ENCODE peak calls at places on chromosome 20, in eight cellular contexts. One of them, this sample, is unnamed.

GRCh38 chr20:46040902-46041535 is 12.0 kb downstream of the SLC12A5 start:
- DNase-seq in NCI-H1417: no peak
- DNase-seq in mesothelial cell of epicardium: peak; percentile 86
- DNase-seq in NCI-H345: no peak
- DNase-seq in kidney tubule cell: peak; percentile 31
- DNase-seq in AG09309: no peak
- DNase-seq in CD4-positive, alpha-beta memory T cell: no peak
- DNase-seq in heart left ventricle: no peak
- DNase-seq in this sample: no peak

GRCh38 chr20:4135385-4136077 is 120.2 kb upstream of the RNF24 start:
- DNase-seq in kidney tubule cell: peak; percentile 99
- DNase-seq in NCI-H345: no peak
- DNase-seq in NCI-H1417: no peak
- DNase-seq in CD4-positive, alpha-beta memory T cell: no peak
- DNase-seq in AG09309: peak; percentile 97
- DNase-seq in mesothelial cell of epicardium: no peak
- DNase-seq in heart left ventricle: peak; percentile 72
- DNase-seq in this sample: no peak

GRCh38 chr20:13017883-13018535 is 9.2 kb downstream of the SPTLC3 start:
- DNase-seq in heart left ventricle: no peak
- DNase-seq in kidney tubule cell: peak; percentile 84
- DNase-seq in NCI-H345: no peak
- DNase-seq in mesothelial cell of epicardium: no peak
- DNase-seq in CD4-positive, alpha-beta memory T cell: no peak
- DNase-seq in AG09309: no peak
- DNase-seq in NCI-H1417: peak; percentile 60
- DNase-seq in this sample: no peak

GRCh38 chr20:13141541-13141940 is 79.5 kb upstream of the ISM1 start:
- DNase-seq in NCI-H1417: no peak
- DNase-seq in mesothelial cell of epicardium: no peak
- DNase-seq in AG09309: peak; percentile 23
- DNase-seq in CD4-positive, alpha-beta memory T cell: no peak
- DNase-seq in NCI-H345: peak; percentile 30
- DNase-seq in kidney tubule cell: peak; percentile 37
- DNase-seq in heart left ventricle: no peak
- DNase-seq in this sample: no peak

GRCh38 chr20:23440004-23440403 is 519 bp downstream of the CSTL1 start:
- DNase-seq in NCI-H345: no peak
- DNase-seq in CD4-positive, alpha-beta memory T cell: no peak
- DNase-seq in AG09309: no peak
- DNase-seq in NCI-H1417: no peak
- DNase-seq in heart left ventricle: no peak
- DNase-seq in mesothelial cell of epicardium: no peak
- DNase-seq in kidney tubule cell: no peak
- DNase-seq in this sample: no peak

GRCh38 chr20:57566399-57566798 is 5.5 kb downstream of the PCK1 start:
- DNase-seq in NCI-H345: no peak
- DNase-seq in kidney tubule cell: no peak
- DNase-seq in heart left ventricle: no peak
- DNase-seq in AG09309: no peak
- DNase-seq in NCI-H1417: no peak
- DNase-seq in CD4-positive, alpha-beta memory T cell: no peak
- DNase-seq in mesothelial cell of epicardium: no peak
- DNase-seq in this sample: no peak

GRCh38 chr20:61627791-61628415 is 375.8 kb downstream of the CDH4 start:
- DNase-seq in AG09309: no peak
- DNase-seq in kidney tubule cell: no peak
- DNase-seq in NCI-H345: no peak
- DNase-seq in CD4-positive, alpha-beta memory T cell: no peak
- DNase-seq in NCI-H1417: no peak
- DNase-seq in mesothelial cell of epicardium: no peak
- DNase-seq in heart left ventricle: no peak
- DNase-seq in this sample: no peak

GRCh38 chr20:49281059-49281912 is 3.4 kb upstream of the ZNFX1 start:
- DNase-seq in AG09309: no peak
- DNase-seq in CD4-positive, alpha-beta memory T cell: no peak
- DNase-seq in mesothelial cell of epicardium: no peak
- DNase-seq in NCI-H1417: no peak
- DNase-seq in heart left ventricle: no peak
- DNase-seq in NCI-H345: no peak
- DNase-seq in kidney tubule cell: peak; percentile 75
- DNase-seq in this sample: no peak

GRCh38 chr20:824490-824889 is 9.0 kb upstream of the FAM110A start:
- DNase-seq in mesothelial cell of epicardium: no peak
- DNase-seq in kidney tubule cell: no peak
- DNase-seq in NCI-H1417: no peak
- DNase-seq in NCI-H345: no peak
- DNase-seq in AG09309: no peak
- DNase-seq in CD4-positive, alpha-beta memory T cell: no peak
- DNase-seq in heart left ventricle: no peak
- DNase-seq in this sample: no peak

GRCh38 chr20:16571333-16571732 is 1.9 kb downstream of the KIF16B start:
- DNase-seq in AG09309: no peak
- DNase-seq in mesothelial cell of epicardium: no peak
- DNase-seq in NCI-H345: no peak
- DNase-seq in CD4-positive, alpha-beta memory T cell: no peak
- DNase-seq in heart left ventricle: no peak
- DNase-seq in NCI-H1417: no peak
- DNase-seq in kidney tubule cell: no peak
- DNase-seq in this sample: no peak

GRCh38 chr20:53872561-53873248 is 197.7 kb downstream of the BCAS1 start:
- DNase-seq in CD4-positive, alpha-beta memory T cell: peak; percentile 76
- DNase-seq in mesothelial cell of epicardium: no peak
- DNase-seq in kidney tubule cell: peak; percentile 84
- DNase-seq in heart left ventricle: no peak
- DNase-seq in NCI-H345: no peak
- DNase-seq in AG09309: no peak
- DNase-seq in NCI-H1417: no peak
- DNase-seq in this sample: no peak

GRCh38 chr20:51525241-51526104 is 17.0 kb downstream of the NFATC2 start:
- DNase-seq in mesothelial cell of epicardium: no peak
- DNase-seq in NCI-H345: no peak
- DNase-seq in AG09309: no peak
- DNase-seq in kidney tubule cell: no peak
- DNase-seq in NCI-H1417: no peak
- DNase-seq in heart left ventricle: no peak
- DNase-seq in CD4-positive, alpha-beta memory T cell: peak; percentile 86
- DNase-seq in this sample: peak; percentile 68

GRCh38 chr20:47610247-47610944 is 108.7 kb downstream of the NCOA3 start:
- DNase-seq in NCI-H1417: no peak
- DNase-seq in mesothelial cell of epicardium: no peak
- DNase-seq in NCI-H345: no peak
- DNase-seq in kidney tubule cell: peak; percentile 88
- DNase-seq in heart left ventricle: peak; percentile 71
- DNase-seq in AG09309: peak; percentile 47
- DNase-seq in CD4-positive, alpha-beta memory T cell: peak; percentile 93
- DNase-seq in this sample: peak; percentile 71

GRCh38 chr20:12395404-12396159 is 477.9 kb downstream of the BTBD3 start:
- DNase-seq in CD4-positive, alpha-beta memory T cell: no peak
- DNase-seq in mesothelial cell of epicardium: no peak
- DNase-seq in kidney tubule cell: peak; percentile 79
- DNase-seq in AG09309: no peak
- DNase-seq in NCI-H345: no peak
- DNase-seq in NCI-H1417: no peak
- DNase-seq in heart left ventricle: no peak
- DNase-seq in this sample: no peak

GRCh38 chr20:35129647-35130069 is 17.5 kb downstream of the EDEM2 start:
- DNase-seq in NCI-H345: peak; percentile 4
- DNase-seq in NCI-H1417: no peak
- DNase-seq in CD4-positive, alpha-beta memory T cell: no peak
- DNase-seq in heart left ventricle: no peak
- DNase-seq in AG09309: no peak
- DNase-seq in kidney tubule cell: peak; percentile 46
- DNase-seq in mesothelial cell of epicardium: no peak
- DNase-seq in this sample: no peak

GRCh38 chr20:47466704-47467459 is 34.8 kb upstream of the NCOA3 start:
- DNase-seq in AG09309: no peak
- DNase-seq in mesothelial cell of epicardium: no peak
- DNase-seq in NCI-H345: no peak
- DNase-seq in CD4-positive, alpha-beta memory T cell: no peak
- DNase-seq in kidney tubule cell: peak; percentile 94
- DNase-seq in heart left ventricle: no peak
- DNase-seq in NCI-H1417: no peak
- DNase-seq in this sample: no peak

GRCh38 chr20:36573798-36574277 is 441 bp downstream of the TGIF2 start:
- DNase-seq in NCI-H1417: no peak
- DNase-seq in mesothelial cell of epicardium: peak; percentile 66
- DNase-seq in CD4-positive, alpha-beta memory T cell: no peak
- DNase-seq in NCI-H345: no peak
- DNase-seq in heart left ventricle: peak; percentile 33
- DNase-seq in AG09309: no peak
- DNase-seq in kidney tubule cell: peak; percentile 17
- DNase-seq in this sample: peak; percentile 79

GRCh38 chr20:48319943-48320584 is 507.7 kb downstream of the PREX1 start:
- DNase-seq in NCI-H345: no peak
- DNase-seq in NCI-H1417: no peak
- DNase-seq in kidney tubule cell: no peak
- DNase-seq in heart left ventricle: no peak
- DNase-seq in CD4-positive, alpha-beta memory T cell: no peak
- DNase-seq in AG09309: no peak
- DNase-seq in mesothelial cell of epicardium: no peak
- DNase-seq in this sample: no peak

GRCh38 chr20:7124120-7124519 is 356.6 kb downstream of the BMP2 start:
- DNase-seq in mesothelial cell of epicardium: no peak
- DNase-seq in NCI-H1417: no peak
- DNase-seq in kidney tubule cell: no peak
- DNase-seq in AG09309: no peak
- DNase-seq in CD4-positive, alpha-beta memory T cell: no peak
- DNase-seq in NCI-H345: no peak
- DNase-seq in heart left ventricle: no peak
- DNase-seq in this sample: no peak

GRCh38 chr20:61361501-61361900 is 109.4 kb downstream of the CDH4 start:
- DNase-seq in AG09309: no peak
- DNase-seq in mesothelial cell of epicardium: no peak
- DNase-seq in CD4-positive, alpha-beta memory T cell: no peak
- DNase-seq in heart left ventricle: no peak
- DNase-seq in kidney tubule cell: no peak
- DNase-seq in NCI-H1417: no peak
- DNase-seq in NCI-H345: no peak
- DNase-seq in this sample: no peak

GRCh38 chr20:62595491-62595890 is 46.8 kb upstream of the SLCO4A1 start:
- DNase-seq in AG09309: no peak
- DNase-seq in NCI-H345: no peak
- DNase-seq in kidney tubule cell: peak; percentile 72
- DNase-seq in mesothelial cell of epicardium: no peak
- DNase-seq in heart left ventricle: peak; percentile 73
- DNase-seq in NCI-H1417: peak; percentile 36
- DNase-seq in CD4-positive, alpha-beta memory T cell: no peak
- DNase-seq in this sample: no peak

GRCh38 chr20:30611239-30611984 is 646.1 kb upstream of the DEFB115 start:
- DNase-seq in heart left ventricle: no peak
- DNase-seq in AG09309: no peak
- DNase-seq in mesothelial cell of epicardium: no peak
- DNase-seq in NCI-H345: no peak
- DNase-seq in CD4-positive, alpha-beta memory T cell: no peak
- DNase-seq in NCI-H1417: no peak
- DNase-seq in kidney tubule cell: no peak
- DNase-seq in this sample: no peak

GRCh38 chr20:62238569-62239277 is 402 bp downstream of the OSBPL2 start:
- DNase-seq in AG09309: no peak
- DNase-seq in mesothelial cell of epicardium: no peak
- DNase-seq in CD4-positive, alpha-beta memory T cell: no peak
- DNase-seq in NCI-H345: peak; percentile 63
- DNase-seq in kidney tubule cell: peak; percentile 58
- DNase-seq in NCI-H1417: peak; percentile 72
- DNase-seq in heart left ventricle: no peak
- DNase-seq in this sample: no peak

GRCh38 chr20:63661959-63662812 is 4.1 kb downstream of the RTEL1 start:
- DNase-seq in mesothelial cell of epicardium: no peak
- DNase-seq in CD4-positive, alpha-beta memory T cell: no peak
- DNase-seq in AG09309: no peak
- DNase-seq in NCI-H1417: no peak
- DNase-seq in NCI-H345: no peak
- DNase-seq in heart left ventricle: no peak
- DNase-seq in kidney tubule cell: no peak
- DNase-seq in this sample: no peak

GRCh38 chr20:6122111-6122872 is 538 bp downstream of the FERMT1 start:
- DNase-seq in mesothelial cell of epicardium: peak; percentile 47
- DNase-seq in AG09309: no peak
- DNase-seq in NCI-H345: no peak
- DNase-seq in heart left ventricle: no peak
- DNase-seq in CD4-positive, alpha-beta memory T cell: no peak
- DNase-seq in NCI-H1417: peak; percentile 58
- DNase-seq in kidney tubule cell: peak; percentile 42
- DNase-seq in this sample: no peak

GRCh38 chr20:63191400-63191799 is 24.5 kb downstream of the YTHDF1 start:
- DNase-seq in NCI-H345: peak; percentile 98
- DNase-seq in CD4-positive, alpha-beta memory T cell: no peak
- DNase-seq in AG09309: no peak
- DNase-seq in NCI-H1417: no peak
- DNase-seq in mesothelial cell of epicardium: no peak
- DNase-seq in kidney tubule cell: peak; percentile 47
- DNase-seq in heart left ventricle: no peak
- DNase-seq in this sample: no peak

GRCh38 chr20:63273635-63274380 is 1.2 kb downstream of the ARFGAP1 start:
- DNase-seq in heart left ventricle: no peak
- DNase-seq in kidney tubule cell: peak; percentile 91
- DNase-seq in mesothelial cell of epicardium: no peak
- DNase-seq in CD4-positive, alpha-beta memory T cell: no peak
- DNase-seq in AG09309: peak; percentile 14
- DNase-seq in NCI-H345: no peak
- DNase-seq in NCI-H1417: no peak
- DNase-seq in this sample: no peak

GRCh38 chr20:35295674-35296073 is 3.4 kb upstream of the FAM83C start:
- DNase-seq in NCI-H345: no peak
- DNase-seq in AG09309: no peak
- DNase-seq in NCI-H1417: no peak
- DNase-seq in heart left ventricle: no peak
- DNase-seq in kidney tubule cell: no peak
- DNase-seq in CD4-positive, alpha-beta memory T cell: no peak
- DNase-seq in mesothelial cell of epicardium: no peak
- DNase-seq in this sample: no peak

GRCh38 chr20:60395993-60396392 is 437.8 kb downstream of the CDH26 start:
- DNase-seq in mesothelial cell of epicardium: no peak
- DNase-seq in AG09309: no peak
- DNase-seq in kidney tubule cell: no peak
- DNase-seq in CD4-positive, alpha-beta memory T cell: peak; percentile 31
- DNase-seq in NCI-H1417: peak; percentile 40
- DNase-seq in heart left ventricle: no peak
- DNase-seq in NCI-H345: no peak
- DNase-seq in this sample: no peak

GRCh38 chr20:17503501-17504325 is 27.5 kb downstream of the BFSP1 start:
- DNase-seq in AG09309: no peak
- DNase-seq in heart left ventricle: no peak
- DNase-seq in kidney tubule cell: no peak
- DNase-seq in CD4-positive, alpha-beta memory T cell: no peak
- DNase-seq in NCI-H1417: no peak
- DNase-seq in mesothelial cell of epicardium: no peak
- DNase-seq in NCI-H345: no peak
- DNase-seq in this sample: peak; percentile 54

GRCh38 chr20:50029083-50029696 is 46.4 kb downstream of the SNAI1 start:
- DNase-seq in AG09309: no peak
- DNase-seq in NCI-H345: no peak
- DNase-seq in NCI-H1417: no peak
- DNase-seq in kidney tubule cell: no peak
- DNase-seq in CD4-positive, alpha-beta memory T cell: no peak
- DNase-seq in heart left ventricle: no peak
- DNase-seq in mesothelial cell of epicardium: no peak
- DNase-seq in this sample: no peak

GRCh38 chr20:2142649-2143048 is 41.0 kb downstream of the STK35 start:
- DNase-seq in kidney tubule cell: no peak
- DNase-seq in heart left ventricle: peak; percentile 77
- DNase-seq in NCI-H345: no peak
- DNase-seq in CD4-positive, alpha-beta memory T cell: no peak
- DNase-seq in NCI-H1417: no peak
- DNase-seq in mesothelial cell of epicardium: no peak
- DNase-seq in AG09309: no peak
- DNase-seq in this sample: no peak

GRCh38 chr20:45355209-45355608 is 7.0 kb upstream of the SDC4 start:
- DNase-seq in NCI-H345: no peak
- DNase-seq in NCI-H1417: no peak
- DNase-seq in AG09309: no peak
- DNase-seq in CD4-positive, alpha-beta memory T cell: no peak
- DNase-seq in mesothelial cell of epicardium: no peak
- DNase-seq in kidney tubule cell: peak; percentile 64
- DNase-seq in heart left ventricle: no peak
- DNase-seq in this sample: peak; percentile 63

GRCh38 chr20:6265204-6265904 is 142.5 kb upstream of the FERMT1 start:
- DNase-seq in heart left ventricle: no peak
- DNase-seq in mesothelial cell of epicardium: no peak
- DNase-seq in kidney tubule cell: peak; percentile 65
- DNase-seq in CD4-positive, alpha-beta memory T cell: no peak
- DNase-seq in AG09309: peak; percentile 18
- DNase-seq in NCI-H345: peak; percentile 54
- DNase-seq in NCI-H1417: peak; percentile 20
- DNase-seq in this sample: no peak

This sample was measured in sigmoid colon.